ENCODE peak calls at places on chromosomes 11 and 22, in ten cellular contexts. One of them, this sample, is unnamed.
A peak's percentile ranks its signal among the peaks of the same experiment; 100 is the strongest.

GRCh38 chr22:38218661-38219331 is 17.0 kb downstream of the MAFF start:
- DNase-seq in cardiac fibroblast: peak; percentile 97
- DNase-seq in right cardiac atrium: peak; percentile 91
- DNase-seq in NCI-H1417: no peak
- DNase-seq in skeletal muscle cell: peak; percentile 80
- DNase-seq in GM04504: peak; percentile 78
- DNase-seq in EL: peak; percentile 97
- DNase-seq in MV-4-11: no peak
- DNase-seq in activated T-helper 1 cell treated with anti-CD3 and anti-CD28 coated beads, Interleukin-12 subunit alpha, Interleukin-12 subunit beta, Interleukin-2, Interleukin-4 antibody, amounts not matched to agents 30 ng/mL and 10 ng/mL and 1 ng/mL, durations not matched to agents 14 hours and 24 hours and 36 hours: no peak
- DNase-seq in stomach: peak; percentile 92
- DNase-seq in this sample: peak; percentile 90

GRCh38 chr22:44424131-44424711 is 73.8 kb downstream of the RTL6 start:
- DNase-seq in NCI-H1417: peak; percentile 51
- DNase-seq in GM04504: no peak
- DNase-seq in MV-4-11: no peak
- DNase-seq in skeletal muscle cell: no peak
- DNase-seq in activated T-helper 1 cell treated with anti-CD3 and anti-CD28 coated beads, Interleukin-12 subunit alpha, Interleukin-12 subunit beta, Interleukin-2, Interleukin-4 antibody, amounts not matched to agents 30 ng/mL and 10 ng/mL and 1 ng/mL, durations not matched to agents 14 hours and 24 hours and 36 hours: no peak
- DNase-seq in stomach: no peak
- DNase-seq in EL: no peak
- DNase-seq in cardiac fibroblast: no peak
- DNase-seq in right cardiac atrium: no peak
- DNase-seq in this sample: no peak

GRCh38 chr11:66478823-66479740 is 1.2 kb upstream of the DPP3 start:
- DNase-seq in GM04504: no peak
- DNase-seq in NCI-H1417: peak; percentile 71
- DNase-seq in right cardiac atrium: peak; percentile 78
- DNase-seq in stomach: peak; percentile 50
- DNase-seq in EL: peak; percentile 45
- DNase-seq in skeletal muscle cell: no peak
- DNase-seq in cardiac fibroblast: peak; percentile 50
- DNase-seq in activated T-helper 1 cell treated with anti-CD3 and anti-CD28 coated beads, Interleukin-12 subunit alpha, Interleukin-12 subunit beta, Interleukin-2, Interleukin-4 antibody, amounts not matched to agents 30 ng/mL and 10 ng/mL and 1 ng/mL, durations not matched to agents 14 hours and 24 hours and 36 hours: no peak
- DNase-seq in MV-4-11: no peak
- DNase-seq in this sample: peak; percentile 60

GRCh38 chr11:28092786-28093185 is 15.2 kb downstream of the KIF18A start:
- DNase-seq in MV-4-11: no peak
- DNase-seq in right cardiac atrium: no peak
- DNase-seq in NCI-H1417: no peak
- DNase-seq in stomach: no peak
- DNase-seq in skeletal muscle cell: no peak
- DNase-seq in EL: no peak
- DNase-seq in activated T-helper 1 cell treated with anti-CD3 and anti-CD28 coated beads, Interleukin-12 subunit alpha, Interleukin-12 subunit beta, Interleukin-2, Interleukin-4 antibody, amounts not matched to agents 30 ng/mL and 10 ng/mL and 1 ng/mL, durations not matched to agents 14 hours and 24 hours and 36 hours: no peak
- DNase-seq in cardiac fibroblast: no peak
- DNase-seq in GM04504: no peak
- DNase-seq in this sample: no peak

GRCh38 chr22:46738961-46739870 is 1.2 kb upstream of the CERK start:
- DNase-seq in EL: peak; percentile 80
- DNase-seq in cardiac fibroblast: peak; percentile 80
- DNase-seq in stomach: peak; percentile 73
- DNase-seq in activated T-helper 1 cell treated with anti-CD3 and anti-CD28 coated beads, Interleukin-12 subunit alpha, Interleukin-12 subunit beta, Interleukin-2, Interleukin-4 antibody, amounts not matched to agents 30 ng/mL and 10 ng/mL and 1 ng/mL, durations not matched to agents 14 hours and 24 hours and 36 hours: peak; percentile 38
- DNase-seq in MV-4-11: peak; percentile 67
- DNase-seq in skeletal muscle cell: no peak
- DNase-seq in right cardiac atrium: no peak
- DNase-seq in GM04504: peak; percentile 19
- DNase-seq in NCI-H1417: peak; percentile 64
- DNase-seq in this sample: peak; percentile 57

GRCh38 chr22:32475428-32476010 is 908 bp downstream of the FBXO7 start:
- DNase-seq in EL: peak; percentile 56
- DNase-seq in GM04504: no peak
- DNase-seq in activated T-helper 1 cell treated with anti-CD3 and anti-CD28 coated beads, Interleukin-12 subunit alpha, Interleukin-12 subunit beta, Interleukin-2, Interleukin-4 antibody, amounts not matched to agents 30 ng/mL and 10 ng/mL and 1 ng/mL, durations not matched to agents 14 hours and 24 hours and 36 hours: peak; percentile 17
- DNase-seq in MV-4-11: no peak
- DNase-seq in stomach: peak; percentile 40
- DNase-seq in skeletal muscle cell: no peak
- DNase-seq in NCI-H1417: peak; percentile 68
- DNase-seq in cardiac fibroblast: peak; percentile 73
- DNase-seq in right cardiac atrium: peak; percentile 67
- DNase-seq in this sample: peak; percentile 35

GRCh38 chr11:111422494-111423249 is 43.6 kb upstream of the POU2AF1 start:
- DNase-seq in right cardiac atrium: peak; percentile 71
- DNase-seq in GM04504: no peak
- DNase-seq in skeletal muscle cell: no peak
- DNase-seq in stomach: peak; percentile 79
- DNase-seq in MV-4-11: no peak
- DNase-seq in EL: peak; percentile 16
- DNase-seq in NCI-H1417: peak; percentile 76
- DNase-seq in cardiac fibroblast: peak; percentile 22
- DNase-seq in activated T-helper 1 cell treated with anti-CD3 and anti-CD28 coated beads, Interleukin-12 subunit alpha, Interleukin-12 subunit beta, Interleukin-2, Interleukin-4 antibody, amounts not matched to agents 30 ng/mL and 10 ng/mL and 1 ng/mL, durations not matched to agents 14 hours and 24 hours and 36 hours: peak; percentile 21
- DNase-seq in this sample: no peak

GRCh38 chr11:125114518-125114917 is 3.1 kb upstream of the TMEM218 start:
- DNase-seq in cardiac fibroblast: peak; percentile 29
- DNase-seq in stomach: no peak
- DNase-seq in MV-4-11: no peak
- DNase-seq in NCI-H1417: no peak
- DNase-seq in skeletal muscle cell: no peak
- DNase-seq in GM04504: no peak
- DNase-seq in right cardiac atrium: no peak
- DNase-seq in EL: no peak
- DNase-seq in activated T-helper 1 cell treated with anti-CD3 and anti-CD28 coated beads, Interleukin-12 subunit alpha, Interleukin-12 subunit beta, Interleukin-2, Interleukin-4 antibody, amounts not matched to agents 30 ng/mL and 10 ng/mL and 1 ng/mL, durations not matched to agents 14 hours and 24 hours and 36 hours: no peak
- DNase-seq in this sample: no peak

GRCh38 chr22:38971202-38971601 is 10.9 kb upstream of the APOBEC3B start:
- DNase-seq in GM04504: no peak
- DNase-seq in right cardiac atrium: no peak
- DNase-seq in EL: no peak
- DNase-seq in MV-4-11: no peak
- DNase-seq in skeletal muscle cell: no peak
- DNase-seq in stomach: no peak
- DNase-seq in NCI-H1417: no peak
- DNase-seq in activated T-helper 1 cell treated with anti-CD3 and anti-CD28 coated beads, Interleukin-12 subunit alpha, Interleukin-12 subunit beta, Interleukin-2, Interleukin-4 antibody, amounts not matched to agents 30 ng/mL and 10 ng/mL and 1 ng/mL, durations not matched to agents 14 hours and 24 hours and 36 hours: no peak
- DNase-seq in cardiac fibroblast: no peak
- DNase-seq in this sample: no peak

GRCh38 chr11:95254139-95254704 is 23.2 kb upstream of the SESN3 start:
- DNase-seq in activated T-helper 1 cell treated with anti-CD3 and anti-CD28 coated beads, Interleukin-12 subunit alpha, Interleukin-12 subunit beta, Interleukin-2, Interleukin-4 antibody, amounts not matched to agents 30 ng/mL and 10 ng/mL and 1 ng/mL, durations not matched to agents 14 hours and 24 hours and 36 hours: peak; percentile 78
- DNase-seq in skeletal muscle cell: peak; percentile 80
- DNase-seq in stomach: peak; percentile 73
- DNase-seq in EL: peak; percentile 70
- DNase-seq in NCI-H1417: peak; percentile 98
- DNase-seq in cardiac fibroblast: peak; percentile 90
- DNase-seq in GM04504: peak; percentile 65
- DNase-seq in MV-4-11: peak; percentile 94
- DNase-seq in right cardiac atrium: peak; percentile 84
- DNase-seq in this sample: peak; percentile 81

GRCh38 chr22:28783786-28784671 is 11.5 kb downstream of the CCDC117 start:
- DNase-seq in NCI-H1417: no peak
- DNase-seq in stomach: no peak
- DNase-seq in right cardiac atrium: no peak
- DNase-seq in MV-4-11: peak; percentile 51
- DNase-seq in cardiac fibroblast: no peak
- DNase-seq in EL: no peak
- DNase-seq in skeletal muscle cell: no peak
- DNase-seq in GM04504: no peak
- DNase-seq in activated T-helper 1 cell treated with anti-CD3 and anti-CD28 coated beads, Interleukin-12 subunit alpha, Interleukin-12 subunit beta, Interleukin-2, Interleukin-4 antibody, amounts not matched to agents 30 ng/mL and 10 ng/mL and 1 ng/mL, durations not matched to agents 14 hours and 24 hours and 36 hours: no peak
- DNase-seq in this sample: no peak

GRCh38 chr11:325796-326591 is 5.3 kb upstream of the IFITM3 start:
- DNase-seq in right cardiac atrium: peak; percentile 62
- DNase-seq in NCI-H1417: no peak
- DNase-seq in MV-4-11: no peak
- DNase-seq in EL: no peak
- DNase-seq in cardiac fibroblast: no peak
- DNase-seq in GM04504: no peak
- DNase-seq in stomach: no peak
- DNase-seq in skeletal muscle cell: no peak
- DNase-seq in activated T-helper 1 cell treated with anti-CD3 and anti-CD28 coated beads, Interleukin-12 subunit alpha, Interleukin-12 subunit beta, Interleukin-2, Interleukin-4 antibody, amounts not matched to agents 30 ng/mL and 10 ng/mL and 1 ng/mL, durations not matched to agents 14 hours and 24 hours and 36 hours: no peak
- DNase-seq in this sample: no peak

GRCh38 chr22:38348751-38349496 is 31.7 kb upstream of the CSNK1E start:
- DNase-seq in skeletal muscle cell: no peak
- DNase-seq in MV-4-11: no peak
- DNase-seq in stomach: peak; percentile 21
- DNase-seq in right cardiac atrium: no peak
- DNase-seq in cardiac fibroblast: no peak
- DNase-seq in EL: no peak
- DNase-seq in NCI-H1417: no peak
- DNase-seq in activated T-helper 1 cell treated with anti-CD3 and anti-CD28 coated beads, Interleukin-12 subunit alpha, Interleukin-12 subunit beta, Interleukin-2, Interleukin-4 antibody, amounts not matched to agents 30 ng/mL and 10 ng/mL and 1 ng/mL, durations not matched to agents 14 hours and 24 hours and 36 hours: no peak
- DNase-seq in GM04504: no peak
- DNase-seq in this sample: no peak

GRCh38 chr11:65613091-65613928 is 711 bp downstream of the MAP3K11 start:
- DNase-seq in GM04504: no peak
- DNase-seq in NCI-H1417: peak; percentile 54
- DNase-seq in right cardiac atrium: peak; percentile 72
- DNase-seq in EL: no peak
- DNase-seq in activated T-helper 1 cell treated with anti-CD3 and anti-CD28 coated beads, Interleukin-12 subunit alpha, Interleukin-12 subunit beta, Interleukin-2, Interleukin-4 antibody, amounts not matched to agents 30 ng/mL and 10 ng/mL and 1 ng/mL, durations not matched to agents 14 hours and 24 hours and 36 hours: no peak
- DNase-seq in cardiac fibroblast: no peak
- DNase-seq in MV-4-11: no peak
- DNase-seq in stomach: peak; percentile 42
- DNase-seq in skeletal muscle cell: no peak
- DNase-seq in this sample: no peak

GRCh38 chr11:122310701-122311100 is 194.7 kb upstream of the BLID start:
- DNase-seq in skeletal muscle cell: no peak
- DNase-seq in cardiac fibroblast: no peak
- DNase-seq in NCI-H1417: no peak
- DNase-seq in MV-4-11: no peak
- DNase-seq in right cardiac atrium: no peak
- DNase-seq in activated T-helper 1 cell treated with anti-CD3 and anti-CD28 coated beads, Interleukin-12 subunit alpha, Interleukin-12 subunit beta, Interleukin-2, Interleukin-4 antibody, amounts not matched to agents 30 ng/mL and 10 ng/mL and 1 ng/mL, durations not matched to agents 14 hours and 24 hours and 36 hours: no peak
- DNase-seq in GM04504: no peak
- DNase-seq in EL: no peak
- DNase-seq in stomach: no peak
- DNase-seq in this sample: no peak

This sample was measured in left cardiac atrium.